ENCODE peak calls at places on chromosomes 7 and 10, in eight cellular contexts. L is A549; R is IMR-90; I is effector memory CD4-positive, alpha-beta T cell; Q is DND-41; F is mammary epithelial cell; N is thoracic aorta; V is right cardiac atrium. B is an unnamed sample.

GRCh38 chr7:94205529-94205928 is 189.2 kb upstream of the COL1A2 start:
- DNase-seq in L (no peak), R (no peak), I (no peak), Q (no peak), F (no peak), N (no peak), V (no peak), B (no peak)

GRCh38 chr7:153537271-153537670 is 514.9 kb upstream of the DPP6 start:
- DNase-seq in L (no peak), R (no peak), I (no peak), Q (no peak), F (no peak), N (no peak), V (no peak), B (no peak)

GRCh38 chr7:128940494-128941322 is 3.0 kb downstream of the IRF5 start:
- DNase-seq in L (no peak), R (no peak), I (no peak), Q (no peak), F (no peak), N (no peak), V (peak; percentile 61), B (peak; percentile 93)

GRCh38 chr10:76284351-76284750 is 852.9 kb downstream of the LRMDA start:
- DNase-seq in L (no peak), R (no peak), I (no peak), Q (no peak), F (no peak), N (no peak), V (no peak), B (no peak)

GRCh38 chr7:149166142-149166541 is 18.9 kb downstream of the ZNF398 start:
- DNase-seq in L (no peak), R (no peak), I (no peak), Q (no peak), F (no peak), N (no peak), V (no peak), B (no peak)

GRCh38 chr10:121079226-121079625 is 228.1 kb downstream of the WDR11 start:
- DNase-seq in L (no peak), R (no peak), I (no peak), Q (no peak), F (no peak), N (no peak), V (no peak), B (no peak)

GRCh38 chr7:85770332-85770731 is 583.5 kb upstream of the SEMA3D start:
- DNase-seq in L (no peak), R (no peak), I (no peak), Q (no peak), F (no peak), N (no peak), V (no peak), B (no peak)

GRCh38 chr10:103833731-103834365 is 21.5 kb downstream of the SH3PXD2A start:
- DNase-seq in L (peak; percentile 29), R (no peak), I (no peak), Q (no peak), F (no peak), N (no peak), V (peak; percentile 76), B (peak; percentile 58)

GRCh38 chr7:100859856-100860255 is 7.3 kb upstream of the TRIP6 start:
- DNase-seq in L (no peak), R (no peak), I (no peak), Q (no peak), F (no peak), N (no peak), V (no peak), B (no peak)

GRCh38 chr7:75980126-75980864 is 14.1 kb downstream of the TMEM120A start:
- DNase-seq in L (no peak), R (no peak), I (no peak), Q (no peak), F (no peak), N (no peak), V (peak; percentile 59), B (no peak)

GRCh38 chr10:58780481-58780880 is 267.8 kb downstream of the BICC1 start:
- DNase-seq in L (no peak), R (peak; percentile 33), I (no peak), Q (no peak), F (no peak), N (no peak), V (no peak), B (no peak)

GRCh38 chr10:71218046-71218832 is 5.9 kb downstream of the UNC5B start:
- DNase-seq in L (no peak), R (peak; percentile 74), I (no peak), Q (no peak), F (peak; percentile 83), N (no peak), V (peak; percentile 63), B (no peak)

GRCh38 chr7:130160455-130160854 is 44.8 kb downstream of the TMEM209 start:
- DNase-seq in L (no peak), R (no peak), I (no peak), Q (no peak), F (no peak), N (no peak), V (no peak), B (no peak)

GRCh38 chr7:158001621-158002320 is 585.9 kb downstream of the PTPRN2 start:
- DNase-seq in L (no peak), R (no peak), I (no peak), Q (no peak), F (no peak), N (no peak), V (no peak), B (no peak)

GRCh38 chr10:47248436-47249090 is 51.4 kb upstream of the GDF10 start:
- DNase-seq in L (no peak), R (no peak), I (no peak), Q (peak; percentile 25), F (no peak), N (no peak), V (no peak), B (no peak)

GRCh38 chr10:93991596-93992284 is 2.0 kb upstream of the PLCE1 start:
- DNase-seq in L (peak; percentile 86), R (peak; percentile 73), I (no peak), Q (no peak), F (peak; percentile 53), N (no peak), V (peak; percentile 76), B (no peak)

GRCh38 chr10:86649471-86650150 is 4.7 kb upstream of the OPN4 start:
- DNase-seq in L (no peak), R (no peak), I (no peak), Q (no peak), F (no peak), N (peak; percentile 1), V (no peak), B (no peak)

GRCh38 chr7:103660455-103661371 is 214.7 kb upstream of the SLC26A5 start:
- DNase-seq in L (no peak), R (peak; percentile 75), I (no peak), Q (no peak), F (peak; percentile 72), N (no peak), V (no peak), B (no peak)

GRCh38 chr10:102421645-102422585 is 1.3 kb downstream of the FBXL15 start:
- DNase-seq in L (no peak), R (no peak), I (no peak), Q (no peak), F (peak; percentile 38), N (no peak), V (no peak), B (peak; percentile 31)

DNA sequence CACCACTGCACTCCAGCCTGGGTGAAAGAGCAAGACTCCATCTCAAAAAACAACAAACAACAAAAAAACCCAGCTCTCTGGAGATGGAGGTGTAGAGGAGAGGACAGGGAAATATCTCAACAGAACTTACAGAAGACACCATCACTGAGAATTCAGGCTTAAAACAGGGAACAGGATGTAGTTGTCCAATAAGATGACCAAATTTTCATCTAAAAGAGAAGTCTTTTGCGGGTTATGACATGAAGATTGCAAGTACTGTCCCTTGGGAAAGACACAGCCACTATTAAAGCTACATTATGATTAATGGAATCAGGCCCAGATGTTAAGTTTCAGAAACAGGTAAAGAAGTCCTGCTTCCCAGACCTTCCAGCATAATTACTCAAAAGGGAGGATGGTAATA is 235.2 kb upstream of the NRP1 start:
- DNase-seq in L (no peak), R (no peak), I (no peak), Q (no peak), F (no peak), N (no peak), V (no peak), B (no peak)
- H3K27ac ChIP-seq in L (no peak overlapping the region), R (no peak overlapping the region), I (no peak overlapping the region), Q (no peak overlapping the region), F (no peak overlapping the region), N (no peak overlapping the region), V (no peak overlapping the region), B (no peak overlapping the region)

DNA sequence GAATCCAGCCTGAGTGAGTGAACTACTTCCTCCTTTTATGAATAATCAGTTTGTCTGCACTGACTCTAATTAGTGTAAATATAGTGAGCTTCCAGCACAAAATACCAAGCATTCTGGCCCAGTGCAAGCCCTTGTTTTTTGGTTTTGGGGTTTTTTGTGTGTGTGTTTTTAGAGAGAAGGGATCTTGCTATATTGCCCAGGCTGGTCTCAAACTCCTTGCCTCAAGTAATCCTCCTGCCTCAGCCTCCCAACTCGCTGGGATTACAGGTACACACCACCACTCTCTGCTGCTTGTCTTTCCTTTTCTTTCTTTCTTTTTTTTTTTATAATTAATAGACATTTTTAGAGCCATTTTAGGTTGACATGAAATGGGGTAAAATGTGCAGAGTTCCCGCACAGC is 244.3 kb downstream of the SKIDA1 start:
- DNase-seq in L (no peak), R (no peak), I (no peak), Q (no peak), F (no peak), N (no peak), V (no peak), B (no peak)
- H3K4me1 ChIP-seq in L (peaks cover 80% of the 10 kb centered on the region), R (peaks cover 4% of the 10 kb centered on the region), I (no peaks in the 10 kb centered on the region), Q (no peaks in the 10 kb centered on the region), F (peaks cover 4% of the 10 kb centered on the region), N (no peaks in the 10 kb centered on the region), V (no peaks in the 10 kb centered on the region), B (no peaks in the 10 kb centered on the region)

DNA sequence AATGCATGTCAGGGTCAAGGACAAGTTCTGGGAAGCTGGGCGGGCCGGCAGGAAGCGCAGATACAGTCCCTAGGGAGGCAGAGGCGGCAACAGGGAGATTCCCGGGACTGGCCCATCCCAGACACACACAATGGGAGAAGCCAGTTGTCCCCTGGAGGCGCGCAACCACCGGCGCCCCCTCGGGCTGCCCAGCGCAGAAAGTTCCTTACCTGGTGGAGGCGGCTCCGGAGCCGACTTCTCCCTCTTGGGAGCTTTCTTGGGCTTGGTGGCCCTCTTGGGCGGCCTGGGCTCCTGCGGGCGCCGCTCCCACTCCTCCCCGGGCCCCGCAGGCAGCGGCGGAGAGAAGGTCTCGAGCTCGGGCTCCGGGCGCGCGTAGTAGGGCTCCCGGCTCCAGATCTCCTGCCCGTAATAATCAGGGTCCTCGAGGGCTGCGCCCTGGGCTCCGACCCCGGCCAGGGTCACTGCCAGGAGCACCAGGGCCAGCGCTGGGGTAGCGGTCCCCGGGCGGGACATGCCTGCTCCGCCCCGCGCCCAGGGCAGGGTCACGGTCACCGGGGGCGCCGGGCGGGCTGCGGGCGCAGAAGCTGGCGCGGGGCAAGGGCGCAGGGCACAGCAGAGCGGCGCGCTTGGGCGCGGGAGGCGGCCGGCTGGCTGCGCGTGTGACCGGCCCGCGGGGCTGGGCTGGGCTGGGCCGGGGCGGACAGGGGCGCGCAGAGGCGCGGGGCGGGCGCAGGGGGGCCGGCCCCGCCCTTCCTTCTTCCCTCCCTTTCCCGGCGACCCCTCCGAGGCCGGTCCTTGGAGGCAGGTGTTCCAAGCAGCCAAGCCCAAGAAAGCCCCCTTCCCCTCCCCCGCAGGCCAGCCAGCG is at the start of gene CPXM2:
- DNase-seq in L (no peak), R (no peak), I (no peak), Q (no peak), F (no peak), N (no peak), V (peak; percentile 51), B (no peak)
- H3K27ac ChIP-seq in L (no peak within 1 kb of the TSS), R (no peak within 1 kb of the TSS), I (no peak within 1 kb of the TSS), Q (no peak within 1 kb of the TSS), F (no peak within 1 kb of the TSS), N (peak within 1 kb of the TSS; percentile 97), V (no peak within 1 kb of the TSS), B (no peak within 1 kb of the TSS)

GRCh38 chr10:33258951-33259350 is 75.5 kb downstream of the NRP1 start:
- DNase-seq in L (no peak), R (peak; percentile 73), I (no peak), Q (no peak), F (peak; percentile 60), N (no peak), V (no peak), B (no peak)
- H3K4me1 ChIP-seq in L (peaks cover 93% of the 10 kb centered on the region), R (peaks cover 12% of the 10 kb centered on the region), I (peaks cover under 1% of the 10 kb centered on the region), Q (no peaks in the 10 kb centered on the region), F (peaks cover 31% of the 10 kb centered on the region), N (no peaks in the 10 kb centered on the region), V (peaks cover 2% of the 10 kb centered on the region), B (no peaks in the 10 kb centered on the region)

B was measured in OCI-LY7.